ENCODE peak calls at places on chromosome 1, in nine cellular contexts. G is NCI-H345, Y is right lobe of liver, B is nephron progenitor cell, A is retina, E is astrocyte of the spinal cord, J is DMS153, M is NCI-H146, R is GM03348. O is an unnamed sample.

GRCh38 chr1:115837762-115838421 is 3.0 kb downstream of the NHLH2 start:
- DNase-seq in G (peak; percentile 10), B (peak; percentile 46), Y (peak; percentile 22), A (peak; percentile 77), E (no peak), J (peak; percentile 31), M (no peak), R (peak; percentile 18), O (no peak)

GRCh38 chr1:56120021-56120420 is 459.3 kb downstream of the PLPP3 start:
- DNase-seq in B (no peak), R (no peak), Y (no peak), E (peak; percentile 46), G (no peak), J (no peak), M (no peak), A (no peak), O (no peak)

GRCh38 chr1:228735871-228736586 is 750 bp downstream of the RHOU start:
- DNase-seq in E (peak; percentile 9), Y (peak; percentile 66), G (peak; percentile 32), A (peak; percentile 73), M (peak; percentile 17), R (peak; percentile 63), J (no peak), B (peak; percentile 49), O (peak; percentile 12)

GRCh38 chr1:245751111-245751510 is 596.3 kb downstream of the KIF26B start:
- DNase-seq in A (no peak), J (no peak), Y (no peak), E (peak; percentile 84), B (no peak), R (peak; percentile 54), G (no peak), M (no peak), O (no peak)

GRCh38 chr1:42135426-42135825 is 17.8 kb upstream of the GUCA2B start:
- DNase-seq in G (no peak), R (no peak), Y (no peak), M (no peak), E (no peak), J (no peak), A (no peak), B (no peak), O (no peak)

GRCh38 chr1:212035835-212036605 is 472 bp downstream of the DTL start:
- DNase-seq in M (peak; percentile 29), A (no peak), J (no peak), B (no peak), R (no peak), E (no peak), G (no peak), Y (no peak), O (no peak)

GRCh38 chr1:217721692-217722091 is 90.5 kb downstream of the SPATA17 start:
- DNase-seq in G (no peak), Y (no peak), J (no peak), E (no peak), R (no peak), M (no peak), B (no peak), A (no peak), O (no peak)

GRCh38 chr1:59994302-59995198 is 68.0 kb upstream of the CYP2J2 start:
- DNase-seq in Y (no peak), R (peak; percentile 46), M (no peak), B (no peak), A (no peak), E (peak; percentile 93), J (no peak), G (no peak), O (no peak)

GRCh38 chr1:85297855-85298629 is 21.6 kb upstream of the BCL10 start:
- DNase-seq in J (peak; percentile 94), B (no peak), M (peak; percentile 43), Y (no peak), E (peak; percentile 99), A (no peak), G (peak; percentile 79), R (peak; percentile 83), O (peak; percentile 76)

GRCh38 chr1:111878096-111878495 is 111.4 kb downstream of the KCND3 start:
- DNase-seq in R (no peak), A (no peak), M (peak; percentile 29), J (no peak), E (no peak), B (no peak), G (no peak), Y (no peak), O (no peak)